ENCODE peak calls at places on chromosomes 13 and 19, in seven cellular contexts. One of them, this sample, is unnamed.

GRCh38 chr19:7287716-7288115 is 6.5 kb downstream of the INSR start:
- DNase-seq in left lung: no peak
- DNase-seq in CD8-positive, alpha-beta T cell: no peak
- DNase-seq in colonic mucosa: no peak
- DNase-seq in tibial artery: no peak
- DNase-seq in lower lobe of right lung: no peak
- DNase-seq in spleen: no peak
- DNase-seq in this sample: no peak

GRCh38 chr19:940591-941291 is 14.9 kb downstream of the ARID3A start:
- DNase-seq in CD8-positive, alpha-beta T cell: peak; percentile 77
- DNase-seq in left lung: peak; percentile 92
- DNase-seq in spleen: peak; percentile 91
- DNase-seq in colonic mucosa: peak; percentile 77
- DNase-seq in tibial artery: peak; percentile 80
- DNase-seq in lower lobe of right lung: peak; percentile 89
- DNase-seq in this sample: peak; percentile 89

GRCh38 chr19:48720613-48721296 is 1.2 kb upstream of the MAMSTR start:
- DNase-seq in spleen: peak; percentile 96
- DNase-seq in CD8-positive, alpha-beta T cell: peak; percentile 95
- DNase-seq in colonic mucosa: peak; percentile 99
- DNase-seq in left lung: peak; percentile 93
- DNase-seq in lower lobe of right lung: peak; percentile 99
- DNase-seq in tibial artery: peak; percentile 100
- DNase-seq in this sample: peak; percentile 100

GRCh38 chr13:24709186-24709913 is 29.1 kb downstream of the ATP12A start:
- DNase-seq in CD8-positive, alpha-beta T cell: peak; percentile 86
- DNase-seq in left lung: no peak
- DNase-seq in lower lobe of right lung: no peak
- DNase-seq in spleen: no peak
- DNase-seq in colonic mucosa: no peak
- DNase-seq in tibial artery: no peak
- DNase-seq in this sample: no peak

GRCh38 chr13:27965740-27966640 is 3.1 kb downstream of the CDX2 start:
- DNase-seq in colonic mucosa: peak; percentile 50
- DNase-seq in lower lobe of right lung: no peak
- DNase-seq in spleen: no peak
- DNase-seq in left lung: no peak
- DNase-seq in CD8-positive, alpha-beta T cell: no peak
- DNase-seq in tibial artery: no peak
- DNase-seq in this sample: no peak

GRCh38 chr19:21117041-21117907 is 24.6 kb upstream of the ZNF431 start:
- DNase-seq in left lung: no peak
- DNase-seq in colonic mucosa: no peak
- DNase-seq in tibial artery: no peak
- DNase-seq in CD8-positive, alpha-beta T cell: no peak
- DNase-seq in spleen: no peak
- DNase-seq in lower lobe of right lung: no peak
- DNase-seq in this sample: no peak

GRCh38 chr19:31127132-31127967 is 221.9 kb downstream of the TSHZ3 start:
- DNase-seq in colonic mucosa: peak; percentile 28
- DNase-seq in left lung: no peak
- DNase-seq in tibial artery: no peak
- DNase-seq in CD8-positive, alpha-beta T cell: no peak
- DNase-seq in lower lobe of right lung: no peak
- DNase-seq in spleen: no peak
- DNase-seq in this sample: no peak

GRCh38 chr13:79811170-79811569 is 330.2 kb downstream of the NDFIP2 start:
- DNase-seq in tibial artery: no peak
- DNase-seq in spleen: no peak
- DNase-seq in CD8-positive, alpha-beta T cell: no peak
- DNase-seq in left lung: no peak
- DNase-seq in lower lobe of right lung: no peak
- DNase-seq in colonic mucosa: no peak
- DNase-seq in this sample: no peak

GRCh38 chr19:6015841-6016545 is 38.1 kb upstream of the RANBP3 start:
- DNase-seq in colonic mucosa: no peak
- DNase-seq in left lung: peak; percentile 17
- DNase-seq in tibial artery: no peak
- DNase-seq in lower lobe of right lung: peak; percentile 16
- DNase-seq in spleen: peak; percentile 19
- DNase-seq in CD8-positive, alpha-beta T cell: no peak
- DNase-seq in this sample: no peak

GRCh38 chr13:110409581-110409992 is 102.5 kb downstream of the COL4A2 start:
- DNase-seq in tibial artery: peak; percentile 67
- DNase-seq in colonic mucosa: peak; percentile 18
- DNase-seq in left lung: no peak
- DNase-seq in lower lobe of right lung: no peak
- DNase-seq in spleen: no peak
- DNase-seq in CD8-positive, alpha-beta T cell: no peak
- DNase-seq in this sample: peak; percentile 77

GRCh38 chr19:58385313-58386165 is 1.5 kb upstream of the RPS5 start:
- DNase-seq in left lung: peak; percentile 58
- DNase-seq in spleen: peak; percentile 78
- DNase-seq in lower lobe of right lung: peak; percentile 48
- DNase-seq in tibial artery: no peak
- DNase-seq in colonic mucosa: no peak
- DNase-seq in CD8-positive, alpha-beta T cell: peak; percentile 40
- DNase-seq in this sample: peak; percentile 55

GRCh38 chr19:38974599-38975213 is 836 bp downstream of the FBXO17 start:
- DNase-seq in left lung: no peak
- DNase-seq in colonic mucosa: no peak
- DNase-seq in tibial artery: no peak
- DNase-seq in lower lobe of right lung: no peak
- DNase-seq in CD8-positive, alpha-beta T cell: no peak
- DNase-seq in spleen: no peak
- DNase-seq in this sample: no peak

GRCh38 chr13:30868806-30869470 is 37.1 kb upstream of the MEDAG start:
- DNase-seq in lower lobe of right lung: no peak
- DNase-seq in left lung: no peak
- DNase-seq in CD8-positive, alpha-beta T cell: no peak
- DNase-seq in spleen: no peak
- DNase-seq in colonic mucosa: no peak
- DNase-seq in tibial artery: no peak
- DNase-seq in this sample: no peak

GRCh38 chr13:113115363-113116205 is 7.0 kb upstream of the F10 start:
- DNase-seq in tibial artery: peak; percentile 13
- DNase-seq in left lung: peak; percentile 55
- DNase-seq in lower lobe of right lung: peak; percentile 28
- DNase-seq in CD8-positive, alpha-beta T cell: no peak
- DNase-seq in colonic mucosa: no peak
- DNase-seq in spleen: peak; percentile 61
- DNase-seq in this sample: no peak

GRCh38 chr19:48539503-48540096 is 12.4 kb upstream of the SULT2B1 start:
- DNase-seq in spleen: no peak
- DNase-seq in tibial artery: no peak
- DNase-seq in colonic mucosa: peak; percentile 58
- DNase-seq in CD8-positive, alpha-beta T cell: no peak
- DNase-seq in left lung: peak; percentile 5
- DNase-seq in lower lobe of right lung: no peak
- DNase-seq in this sample: peak; percentile 36

GRCh38 chr13:110108348-110109139 is 198.4 kb downstream of the COL4A1 start:
- DNase-seq in left lung: no peak
- DNase-seq in spleen: no peak
- DNase-seq in lower lobe of right lung: peak; percentile 73
- DNase-seq in colonic mucosa: peak; percentile 40
- DNase-seq in CD8-positive, alpha-beta T cell: no peak
- DNase-seq in tibial artery: peak; percentile 80
- DNase-seq in this sample: peak; percentile 93

GRCh38 chr13:95124959-95125358 is 176.3 kb downstream of the ABCC4 start:
- DNase-seq in colonic mucosa: no peak
- DNase-seq in lower lobe of right lung: no peak
- DNase-seq in left lung: no peak
- DNase-seq in CD8-positive, alpha-beta T cell: no peak
- DNase-seq in spleen: no peak
- DNase-seq in tibial artery: no peak
- DNase-seq in this sample: no peak

GRCh38 chr13:24022568-24022967 is 125.3 kb upstream of the C1QTNF9B start:
- DNase-seq in lower lobe of right lung: no peak
- DNase-seq in colonic mucosa: no peak
- DNase-seq in spleen: no peak
- DNase-seq in left lung: no peak
- DNase-seq in CD8-positive, alpha-beta T cell: no peak
- DNase-seq in tibial artery: no peak
- DNase-seq in this sample: no peak

GRCh38 chr19:54355675-54356074 is 9.1 kb downstream of the LAIR1 start:
- DNase-seq in CD8-positive, alpha-beta T cell: no peak
- DNase-seq in lower lobe of right lung: no peak
- DNase-seq in colonic mucosa: no peak
- DNase-seq in tibial artery: no peak
- DNase-seq in spleen: no peak
- DNase-seq in left lung: no peak
- DNase-seq in this sample: no peak

GRCh38 chr19:38287604-38288003 is 16.4 kb upstream of the C19orf33 start:
- DNase-seq in CD8-positive, alpha-beta T cell: no peak
- DNase-seq in colonic mucosa: no peak
- DNase-seq in spleen: no peak
- DNase-seq in lower lobe of right lung: no peak
- DNase-seq in left lung: peak; percentile 24
- DNase-seq in tibial artery: no peak
- DNase-seq in this sample: no peak

GRCh38 chr13:50526771-50527567 is 316.5 kb downstream of the DLEU7 start:
- DNase-seq in CD8-positive, alpha-beta T cell: no peak
- DNase-seq in lower lobe of right lung: no peak
- DNase-seq in left lung: no peak
- DNase-seq in spleen: no peak
- DNase-seq in tibial artery: no peak
- DNase-seq in colonic mucosa: no peak
- DNase-seq in this sample: no peak

GRCh38 chr19:39823693-39824092 is 10.3 kb downstream of the DYRK1B start:
- DNase-seq in left lung: no peak
- DNase-seq in CD8-positive, alpha-beta T cell: no peak
- DNase-seq in spleen: no peak
- DNase-seq in colonic mucosa: no peak
- DNase-seq in lower lobe of right lung: no peak
- DNase-seq in tibial artery: no peak
- DNase-seq in this sample: no peak

GRCh38 chr13:74115138-74115537 is 19.1 kb downstream of the KLF12 start:
- DNase-seq in tibial artery: no peak
- DNase-seq in left lung: no peak
- DNase-seq in spleen: no peak
- DNase-seq in colonic mucosa: no peak
- DNase-seq in CD8-positive, alpha-beta T cell: no peak
- DNase-seq in lower lobe of right lung: no peak
- DNase-seq in this sample: no peak

DNA sequence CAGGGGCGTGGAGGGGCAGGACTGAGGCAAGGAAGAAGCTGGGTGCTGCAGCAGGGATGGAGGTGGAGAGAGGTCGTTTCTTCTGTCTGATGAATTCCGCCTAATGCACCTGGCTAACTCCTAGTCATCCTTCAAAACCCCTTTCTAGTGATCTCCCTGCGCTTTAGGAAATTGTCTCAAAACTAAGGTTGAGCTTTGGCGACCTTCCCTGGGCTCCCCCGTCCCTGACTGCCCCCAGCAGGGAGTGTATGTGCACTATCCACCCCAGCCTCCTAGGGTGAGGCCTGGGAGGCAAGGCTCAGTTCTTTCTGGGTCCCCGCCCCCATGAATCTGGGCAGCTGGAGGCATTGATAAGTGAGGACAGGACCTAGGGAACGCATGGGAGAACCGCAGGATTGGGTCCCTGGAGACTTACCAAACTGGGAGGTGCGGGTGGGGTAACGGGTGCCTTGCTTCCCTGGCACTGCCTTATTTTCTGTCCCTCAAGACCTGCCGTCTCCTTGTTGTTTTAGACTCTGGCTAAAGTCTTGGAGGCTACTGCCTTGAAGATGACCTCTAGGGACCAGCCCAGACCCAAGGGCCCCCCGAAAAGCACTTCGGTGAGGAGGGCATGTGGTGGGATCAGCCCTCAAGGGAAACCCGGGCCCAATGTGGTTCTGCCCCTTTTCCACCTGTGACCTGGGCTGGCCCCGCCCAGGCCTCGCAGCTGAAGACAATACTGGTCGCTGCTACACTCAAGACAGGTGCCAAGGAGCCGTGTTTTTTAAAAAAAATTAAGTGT is 512 bp downstream of the TLE6 start:
- DNase-seq in spleen: peak; percentile 76
- DNase-seq in colonic mucosa: peak; percentile 47
- DNase-seq in left lung: no peak
- DNase-seq in lower lobe of right lung: no peak
- DNase-seq in tibial artery: no peak
- DNase-seq in CD8-positive, alpha-beta T cell: no peak
- DNase-seq in this sample: peak; percentile 62
- H3K4me3 ChIP-seq in spleen: peak overlapping the region; percentile 51
- H3K4me3 ChIP-seq in colonic mucosa: peak overlapping the region; percentile 10
- H3K4me3 ChIP-seq in left lung: peak overlapping the region; percentile 49
- H3K4me3 ChIP-seq in lower lobe of right lung: peak overlapping the region; percentile 52
- H3K4me3 ChIP-seq in tibial artery: peak overlapping the region; percentile 43
- H3K4me3 ChIP-seq in CD8-positive, alpha-beta T cell: peak overlapping the region; percentile 84
- H3K4me3 ChIP-seq in this sample: no peak overlapping the region

GRCh38 chr19:50313812-50314536 is 15.2 kb downstream of the KCNC3 start:
- DNase-seq in colonic mucosa: no peak
- DNase-seq in spleen: no peak
- DNase-seq in lower lobe of right lung: no peak
- DNase-seq in CD8-positive, alpha-beta T cell: no peak
- DNase-seq in left lung: peak; percentile 58
- DNase-seq in tibial artery: no peak
- DNase-seq in this sample: no peak

GRCh38 chr19:50311723-50312635 is 17.2 kb downstream of the KCNC3 start:
- DNase-seq in spleen: no peak
- DNase-seq in tibial artery: no peak
- DNase-seq in lower lobe of right lung: no peak
- DNase-seq in colonic mucosa: no peak
- DNase-seq in left lung: peak; percentile 68
- DNase-seq in CD8-positive, alpha-beta T cell: no peak
- DNase-seq in this sample: peak; percentile 77

GRCh38 chr19:50314724-50315700 is 14.2 kb downstream of the KCNC3 start:
- DNase-seq in lower lobe of right lung: no peak
- DNase-seq in tibial artery: no peak
- DNase-seq in left lung: peak; percentile 71
- DNase-seq in CD8-positive, alpha-beta T cell: no peak
- DNase-seq in colonic mucosa: no peak
- DNase-seq in spleen: no peak
- DNase-seq in this sample: no peak

GRCh38 chr19:50310759-50311465 is 18.3 kb downstream of the KCNC3 start:
- DNase-seq in CD8-positive, alpha-beta T cell: no peak
- DNase-seq in lower lobe of right lung: no peak
- DNase-seq in spleen: no peak
- DNase-seq in left lung: no peak
- DNase-seq in colonic mucosa: no peak
- DNase-seq in tibial artery: no peak
- DNase-seq in this sample: no peak

GRCh38 chr19:50312967-50313811 is 16.0 kb downstream of the KCNC3 start:
- DNase-seq in left lung: peak; percentile 39
- DNase-seq in lower lobe of right lung: no peak
- DNase-seq in tibial artery: no peak
- DNase-seq in colonic mucosa: no peak
- DNase-seq in spleen: no peak
- DNase-seq in CD8-positive, alpha-beta T cell: no peak
- DNase-seq in this sample: no peak
- H3K27me3 ChIP-seq in left lung: peaks cover 80% of the 10 kb centered on the region
- H3K27me3 ChIP-seq in lower lobe of right lung: peaks cover 47% of the 10 kb centered on the region
- H3K27me3 ChIP-seq in tibial artery: peaks cover 2% of the 10 kb centered on the region
- H3K27me3 ChIP-seq in colonic mucosa: peaks cover 11% of the 10 kb centered on the region
- H3K27me3 ChIP-seq in spleen: peaks cover 83% of the 10 kb centered on the region
- H3K27me3 ChIP-seq in CD8-positive, alpha-beta T cell: peaks cover 27% of the 10 kb centered on the region
- H3K27me3 ChIP-seq in this sample: no peaks in the 10 kb centered on the region

GRCh38 chr19:34961775-34962174 is 2.3 kb downstream of the ZNF792 start:
- DNase-seq in spleen: no peak
- DNase-seq in colonic mucosa: no peak
- DNase-seq in left lung: no peak
- DNase-seq in CD8-positive, alpha-beta T cell: no peak
- DNase-seq in tibial artery: no peak
- DNase-seq in lower lobe of right lung: no peak
- DNase-seq in this sample: no peak
- H3K4me3 ChIP-seq in spleen: peak overlapping the region; percentile 82
- H3K4me3 ChIP-seq in colonic mucosa: no peak overlapping the region
- H3K4me3 ChIP-seq in left lung: peak overlapping the region; percentile 86
- H3K4me3 ChIP-seq in CD8-positive, alpha-beta T cell: peak overlapping the region; percentile 60
- H3K4me3 ChIP-seq in tibial artery: no peak overlapping the region
- H3K4me3 ChIP-seq in lower lobe of right lung: peak overlapping the region; percentile 99
- H3K4me3 ChIP-seq in this sample: peak overlapping the region; percentile 87

GRCh38 chr19:44757057-44757734 is 8.7 kb downstream of the BCL3 start:
- DNase-seq in left lung: peak; percentile 78
- DNase-seq in CD8-positive, alpha-beta T cell: no peak
- DNase-seq in colonic mucosa: no peak
- DNase-seq in spleen: no peak
- DNase-seq in lower lobe of right lung: no peak
- DNase-seq in tibial artery: peak; percentile 79
- DNase-seq in this sample: peak; percentile 87
- H3K27me3 ChIP-seq in left lung: no peaks in the 10 kb centered on the region
- H3K27me3 ChIP-seq in CD8-positive, alpha-beta T cell: no peaks in the 10 kb centered on the region
- H3K27me3 ChIP-seq in colonic mucosa: no peaks in the 10 kb centered on the region
- H3K27me3 ChIP-seq in spleen: no peaks in the 10 kb centered on the region
- H3K27me3 ChIP-seq in lower lobe of right lung: no peaks in the 10 kb centered on the region
- H3K27me3 ChIP-seq in tibial artery: no peaks in the 10 kb centered on the region
- H3K27me3 ChIP-seq in this sample: no peaks in the 10 kb centered on the region